ENCODE peak calls at places on chromosomes 2 and 18, in five cellular contexts. R is H1, C is neuronal stem cell, A is mesenchymal stem cell, Z is trophoblast cell. T is an unnamed sample.

GRCh38 chr2:127701651-127702394 is 526 bp downstream of the SFT2D3 start:
- DNase-seq in C (peak), A (peak), R (peak), Z (peak), T (peak)

GRCh38 chr2:62303818-62304217 is 107.9 kb downstream of the B3GNT2 start:
- DNase-seq in A (no peak), Z (no peak), C (no peak), R (no peak), T (no peak)

GRCh38 chr2:74671479-74671878 is 17.4 kb downstream of the SEMA4F start:
- DNase-seq in Z (no peak), C (no peak), R (no peak), A (peak), T (peak)

GRCh38 chr2:47724221-47724981 is 58.5 kb upstream of the MSH6 start:
- DNase-seq in C (no peak), A (peak), R (no peak), Z (no peak), T (peak)

GRCh38 chr2:158529379-158530110 is 72.8 kb downstream of the PKP4 start:
- DNase-seq in A (peak), Z (no peak), C (no peak), R (no peak), T (peak)

GRCh38 chr18:58611471-58612131 is 17.3 kb downstream of the ALPK2 start:
- DNase-seq in A (no peak), Z (peak), C (peak), R (peak), T (no peak)

GRCh38 chr2:225091336-225091735 is 49.1 kb upstream of the DOCK10 start:
- DNase-seq in A (peak), R (no peak), Z (no peak), C (no peak), T (peak)

GRCh38 chr2:120066708-120067547 is 54.1 kb downstream of the EPB41L5 start:
- DNase-seq in Z (no peak), A (peak), R (no peak), C (no peak), T (peak)

GRCh38 chr18:8188196-8188595 is 421.0 kb upstream of the RAB12 start:
- DNase-seq in Z (peak), C (no peak), A (no peak), R (no peak), T (peak)

GRCh38 chr2:88637464-88637863 is 10.2 kb upstream of the EIF2AK3 start:
- DNase-seq in C (no peak), Z (no peak), A (no peak), R (no peak), T (no peak)
- H3K4me3 ChIP-seq in C (no peak), Z (no peak), A (no peak), R (no peak), T (no peak)

GRCh38 chr2:219434468-219434717 is 250 bp upstream of the SPEG start:
- DNase-seq in R (no peak), A (no peak), Z (no peak), C (no peak), T (no peak)
- H3K14ac ChIP-seq in R (no peak), A (no peak), Z (no peak), C (no peak), T (no peak)

GRCh38 chr18:49561377-49562193 is at the start of gene LIPG:
- DNase-seq in C (peak), Z (peak), A (peak), R (peak), T (peak)
- H3K18ac ChIP-seq in C (peak), Z (peak), A (peak), R (peak), T (no peak)

GRCh38 chr2:68907232-68907922 is 36.2 kb upstream of the BMP10 start:
- DNase-seq in A (no peak), C (no peak), Z (no peak), R (no peak), T (no peak)

GRCh38 chr2:68909793-68910674 is 38.8 kb upstream of the BMP10 start:
- DNase-seq in Z (peak), A (peak), C (peak), R (no peak), T (peak)

GRCh38 chr2:68907923-68908253 is 36.7 kb upstream of the BMP10 start:
- DNase-seq in A (no peak), Z (no peak), R (no peak), C (no peak), T (no peak)

GRCh38 chr2:68911246-68911645 is 40.0 kb upstream of the BMP10 start:
- DNase-seq in Z (no peak), A (no peak), C (no peak), R (no peak), T (no peak)

GRCh38 chr2:68908392-68908970 is 37.3 kb upstream of the BMP10 start:
- DNase-seq in A (no peak), Z (no peak), C (no peak), R (peak), T (peak)
- H3K4me3 ChIP-seq in A (no peak), Z (no peak), C (no peak), R (no peak), T (no peak)